ENCODE peak calls at places on chromosomes 4 and X, in six cellular contexts. One of them, this sample, is unnamed.

GRCh38 chr4:56330691-56331090 is 56.6 kb downstream of the AASDH start:
- DNase-seq in fibroblast of pulmonary artery: no peak
- DNase-seq in OCI-LY7: no peak
- DNase-seq in hepatocyte: no peak
- DNase-seq in nephron progenitor cell: no peak
- DNase-seq in osteocyte: no peak
- DNase-seq in this sample: no peak

GRCh38 chrX:72351606-72352338 is 46.1 kb upstream of the CITED1 start:
- DNase-seq in fibroblast of pulmonary artery: no peak
- DNase-seq in OCI-LY7: no peak
- DNase-seq in hepatocyte: peak
- DNase-seq in nephron progenitor cell: no peak
- DNase-seq in osteocyte: no peak
- DNase-seq in this sample: no peak

GRCh38 chrX:13283512-13283911 is 36.3 kb downstream of the ATXN3L start:
- DNase-seq in fibroblast of pulmonary artery: peak
- DNase-seq in OCI-LY7: peak
- DNase-seq in hepatocyte: no peak
- DNase-seq in nephron progenitor cell: no peak
- DNase-seq in osteocyte: no peak
- DNase-seq in this sample: no peak

GRCh38 chrX:154409222-154409871 is at the start of gene DNASE1L1:
- DNase-seq in fibroblast of pulmonary artery: peak
- DNase-seq in OCI-LY7: no peak
- DNase-seq in hepatocyte: peak
- DNase-seq in nephron progenitor cell: peak
- DNase-seq in osteocyte: peak
- DNase-seq in this sample: peak

GRCh38 chrX:74578137-74578536 is 36.3 kb downstream of the RLIM start:
- DNase-seq in fibroblast of pulmonary artery: no peak
- DNase-seq in OCI-LY7: no peak
- DNase-seq in hepatocyte: no peak
- DNase-seq in nephron progenitor cell: no peak
- DNase-seq in osteocyte: no peak
- DNase-seq in this sample: no peak

GRCh38 chr4:82469776-82470345 is 39.5 kb downstream of the ENOPH1 start:
- DNase-seq in fibroblast of pulmonary artery: peak
- DNase-seq in OCI-LY7: no peak
- DNase-seq in hepatocyte: peak
- DNase-seq in nephron progenitor cell: no peak
- DNase-seq in osteocyte: peak
- DNase-seq in this sample: no peak

GRCh38 chrX:118901991-118902390 is 72.4 kb upstream of the LONRF3 start:
- DNase-seq in fibroblast of pulmonary artery: no peak
- DNase-seq in OCI-LY7: no peak
- DNase-seq in hepatocyte: no peak
- DNase-seq in nephron progenitor cell: no peak
- DNase-seq in osteocyte: no peak
- DNase-seq in this sample: no peak

GRCh38 chr4:180091710-180092109 is 2151.5 kb upstream of the TENM3 start:
- DNase-seq in fibroblast of pulmonary artery: no peak
- DNase-seq in OCI-LY7: no peak
- DNase-seq in hepatocyte: no peak
- DNase-seq in nephron progenitor cell: no peak
- DNase-seq in osteocyte: no peak
- DNase-seq in this sample: no peak

GRCh38 chrX:119708936-119709335 is 16.0 kb upstream of the SEPTIN6 start:
- DNase-seq in fibroblast of pulmonary artery: peak
- DNase-seq in OCI-LY7: no peak
- DNase-seq in hepatocyte: no peak
- DNase-seq in nephron progenitor cell: no peak
- DNase-seq in osteocyte: no peak
- DNase-seq in this sample: no peak

GRCh38 chrX:113741744-113742143 is 842.1 kb upstream of the HTR2C start:
- DNase-seq in fibroblast of pulmonary artery: peak
- DNase-seq in OCI-LY7: peak
- DNase-seq in hepatocyte: peak
- DNase-seq in nephron progenitor cell: peak
- DNase-seq in osteocyte: no peak
- DNase-seq in this sample: no peak

GRCh38 chr4:161554372-161554990 is 609.3 kb downstream of the FSTL5 start:
- DNase-seq in fibroblast of pulmonary artery: peak
- DNase-seq in OCI-LY7: no peak
- DNase-seq in hepatocyte: no peak
- DNase-seq in nephron progenitor cell: no peak
- DNase-seq in osteocyte: no peak
- DNase-seq in this sample: no peak

GRCh38 chr4:61332671-61333070 is 132.5 kb downstream of the ADGRL3 start:
- DNase-seq in fibroblast of pulmonary artery: peak
- DNase-seq in OCI-LY7: no peak
- DNase-seq in hepatocyte: no peak
- DNase-seq in nephron progenitor cell: no peak
- DNase-seq in osteocyte: no peak
- DNase-seq in this sample: no peak

GRCh38 chrX:68831405-68832100 is 2.7 kb downstream of the EFNB1 start:
- DNase-seq in fibroblast of pulmonary artery: no peak
- DNase-seq in OCI-LY7: no peak
- DNase-seq in hepatocyte: no peak
- DNase-seq in nephron progenitor cell: no peak
- DNase-seq in osteocyte: peak
- DNase-seq in this sample: no peak

GRCh38 chr4:189232274-189232673 is 708.4 kb upstream of the FRG1 start:
- DNase-seq in fibroblast of pulmonary artery: no peak
- DNase-seq in OCI-LY7: no peak
- DNase-seq in hepatocyte: no peak
- DNase-seq in nephron progenitor cell: no peak
- DNase-seq in osteocyte: no peak
- DNase-seq in this sample: no peak

GRCh38 chrX:100819837-100820666 is at the start of gene CSTF2:
- DNase-seq in fibroblast of pulmonary artery: peak
- DNase-seq in OCI-LY7: peak
- DNase-seq in hepatocyte: peak
- DNase-seq in nephron progenitor cell: peak
- DNase-seq in osteocyte: peak
- DNase-seq in this sample: peak

GRCh38 chrX:826026-826425 is 195.4 kb downstream of the SHOX start:
- DNase-seq in fibroblast of pulmonary artery: peak
- DNase-seq in OCI-LY7: no peak
- DNase-seq in hepatocyte: no peak
- DNase-seq in nephron progenitor cell: no peak
- DNase-seq in osteocyte: peak
- DNase-seq in this sample: no peak

GRCh38 chr4:186190456-186191265 is 706 bp upstream of the CYP4V2 start:
- DNase-seq in fibroblast of pulmonary artery: peak
- DNase-seq in OCI-LY7: peak
- DNase-seq in hepatocyte: peak
- DNase-seq in nephron progenitor cell: peak
- DNase-seq in osteocyte: no peak
- DNase-seq in this sample: peak

GRCh38 chr4:10003666-10004065 is 17.6 kb downstream of the SLC2A9 start:
- DNase-seq in fibroblast of pulmonary artery: no peak
- DNase-seq in OCI-LY7: no peak
- DNase-seq in hepatocyte: no peak
- DNase-seq in nephron progenitor cell: no peak
- DNase-seq in osteocyte: no peak
- DNase-seq in this sample: no peak

DNA sequence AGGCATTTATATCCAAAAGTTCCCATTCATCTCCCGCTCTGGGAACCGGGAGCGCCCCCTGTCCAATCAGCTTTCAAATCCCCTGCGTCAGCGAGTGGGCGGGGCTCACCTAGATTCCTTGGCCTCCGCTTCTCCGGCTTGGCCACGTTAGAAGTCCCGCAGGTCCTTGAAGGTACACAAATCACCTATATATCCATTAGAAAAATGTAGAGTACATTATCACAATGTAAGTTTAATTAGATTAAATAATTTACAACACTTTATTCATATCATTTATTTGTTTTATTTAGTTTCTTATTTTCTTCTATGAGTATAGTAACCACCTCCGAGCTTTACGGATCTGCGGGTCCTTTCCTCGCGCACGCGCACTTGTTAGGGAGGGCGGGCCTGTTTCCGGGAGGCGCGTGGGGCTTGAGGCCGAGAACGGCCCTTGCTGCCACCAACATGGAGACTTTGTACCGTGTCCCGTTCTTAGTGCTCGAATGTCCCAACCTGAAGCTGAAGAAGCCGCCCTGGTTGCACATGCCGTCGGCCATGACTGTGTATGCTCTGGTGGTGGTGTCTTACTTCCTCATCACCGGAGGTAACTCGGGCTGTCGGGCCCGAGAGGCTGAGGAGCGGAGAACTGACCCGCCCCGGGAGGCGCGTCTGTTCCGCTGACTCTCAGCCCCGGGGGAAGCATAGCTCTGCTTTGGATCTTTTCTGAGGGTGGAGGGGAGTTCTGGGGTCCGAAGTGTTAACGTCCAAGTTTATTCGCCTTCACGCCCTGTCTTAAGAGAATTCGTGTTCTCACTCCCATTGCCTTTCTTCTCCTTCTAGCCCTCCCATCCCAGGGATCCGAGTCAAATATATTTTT is at the start of gene OSTC:
- DNase-seq in fibroblast of pulmonary artery: peak
- DNase-seq in OCI-LY7: peak
- DNase-seq in hepatocyte: peak
- DNase-seq in nephron progenitor cell: peak
- DNase-seq in osteocyte: peak
- DNase-seq in this sample: peak
- TF ChIP-seq CTCF in fibroblast of pulmonary artery: peak
- TF ChIP-seq CTCF in OCI-LY7: peak
- TF ChIP-seq CTCF in hepatocyte: no peak
- TF ChIP-seq CTCF in nephron progenitor cell: no peak
- TF ChIP-seq CTCF in osteocyte: peak
- TF ChIP-seq CTCF in this sample: no peak

GRCh38 chr4:151928112-151928511 is 167.3 kb upstream of the GATB start:
- DNase-seq in fibroblast of pulmonary artery: no peak
- DNase-seq in OCI-LY7: no peak
- DNase-seq in hepatocyte: no peak
- DNase-seq in nephron progenitor cell: no peak
- DNase-seq in osteocyte: no peak
- DNase-seq in this sample: no peak

GRCh38 chr4:151933122-151933827 is 172.5 kb upstream of the GATB start:
- DNase-seq in fibroblast of pulmonary artery: no peak
- DNase-seq in OCI-LY7: no peak
- DNase-seq in hepatocyte: no peak
- DNase-seq in nephron progenitor cell: no peak
- DNase-seq in osteocyte: no peak
- DNase-seq in this sample: no peak

GRCh38 chr4:151930372-151930771 is 169.6 kb upstream of the GATB start:
- DNase-seq in fibroblast of pulmonary artery: no peak
- DNase-seq in OCI-LY7: no peak
- DNase-seq in hepatocyte: no peak
- DNase-seq in nephron progenitor cell: no peak
- DNase-seq in osteocyte: no peak
- DNase-seq in this sample: no peak

GRCh38 chr4:151934766-151935165 is 174.0 kb upstream of the GATB start:
- DNase-seq in fibroblast of pulmonary artery: no peak
- DNase-seq in OCI-LY7: no peak
- DNase-seq in hepatocyte: no peak
- DNase-seq in nephron progenitor cell: no peak
- DNase-seq in osteocyte: peak
- DNase-seq in this sample: no peak

GRCh38 chr4:151931563-151931962 is 170.8 kb upstream of the GATB start:
- DNase-seq in fibroblast of pulmonary artery: no peak
- DNase-seq in OCI-LY7: no peak
- DNase-seq in hepatocyte: no peak
- DNase-seq in nephron progenitor cell: no peak
- DNase-seq in osteocyte: no peak
- DNase-seq in this sample: no peak
- TF ChIP-seq CTCF in fibroblast of pulmonary artery: no peak
- TF ChIP-seq CTCF in OCI-LY7: no peak
- TF ChIP-seq CTCF in hepatocyte: no peak
- TF ChIP-seq CTCF in nephron progenitor cell: no peak
- TF ChIP-seq CTCF in osteocyte: no peak
- TF ChIP-seq CTCF in this sample: no peak

GRCh38 chrX:139049455-139049854 is 337.9 kb upstream of the FGF13 start:
- DNase-seq in fibroblast of pulmonary artery: no peak
- DNase-seq in OCI-LY7: no peak
- DNase-seq in hepatocyte: no peak
- DNase-seq in nephron progenitor cell: no peak
- DNase-seq in osteocyte: no peak
- DNase-seq in this sample: no peak

DNA sequence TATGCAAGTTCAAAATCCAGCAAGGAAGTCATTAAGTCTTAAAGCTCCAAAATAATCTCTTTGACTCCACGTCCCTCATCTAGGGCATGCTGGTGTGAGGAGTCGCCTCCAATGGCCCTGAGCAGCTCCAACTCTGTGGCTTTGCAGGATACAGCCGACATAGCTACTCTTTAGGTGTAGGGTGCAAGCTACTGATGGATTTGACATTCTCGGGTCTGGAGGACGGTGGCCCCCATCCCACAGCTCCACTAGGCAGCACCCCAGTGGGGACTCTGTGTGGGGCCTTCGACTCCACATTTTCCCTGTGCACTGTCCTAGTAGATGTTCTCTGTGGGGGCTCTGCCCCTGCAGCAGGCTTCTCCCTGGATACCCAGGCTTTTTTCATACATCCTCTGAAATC is 333.2 kb upstream of the FGF13 start:
- DNase-seq in fibroblast of pulmonary artery: no peak
- DNase-seq in OCI-LY7: no peak
- DNase-seq in hepatocyte: no peak
- DNase-seq in nephron progenitor cell: no peak
- DNase-seq in osteocyte: no peak
- DNase-seq in this sample: no peak
- TF ChIP-seq CTCF in fibroblast of pulmonary artery: no peak
- TF ChIP-seq CTCF in OCI-LY7: no peak
- TF ChIP-seq CTCF in hepatocyte: no peak
- TF ChIP-seq CTCF in nephron progenitor cell: no peak
- TF ChIP-seq CTCF in osteocyte: no peak
- TF ChIP-seq CTCF in this sample: no peak

DNA sequence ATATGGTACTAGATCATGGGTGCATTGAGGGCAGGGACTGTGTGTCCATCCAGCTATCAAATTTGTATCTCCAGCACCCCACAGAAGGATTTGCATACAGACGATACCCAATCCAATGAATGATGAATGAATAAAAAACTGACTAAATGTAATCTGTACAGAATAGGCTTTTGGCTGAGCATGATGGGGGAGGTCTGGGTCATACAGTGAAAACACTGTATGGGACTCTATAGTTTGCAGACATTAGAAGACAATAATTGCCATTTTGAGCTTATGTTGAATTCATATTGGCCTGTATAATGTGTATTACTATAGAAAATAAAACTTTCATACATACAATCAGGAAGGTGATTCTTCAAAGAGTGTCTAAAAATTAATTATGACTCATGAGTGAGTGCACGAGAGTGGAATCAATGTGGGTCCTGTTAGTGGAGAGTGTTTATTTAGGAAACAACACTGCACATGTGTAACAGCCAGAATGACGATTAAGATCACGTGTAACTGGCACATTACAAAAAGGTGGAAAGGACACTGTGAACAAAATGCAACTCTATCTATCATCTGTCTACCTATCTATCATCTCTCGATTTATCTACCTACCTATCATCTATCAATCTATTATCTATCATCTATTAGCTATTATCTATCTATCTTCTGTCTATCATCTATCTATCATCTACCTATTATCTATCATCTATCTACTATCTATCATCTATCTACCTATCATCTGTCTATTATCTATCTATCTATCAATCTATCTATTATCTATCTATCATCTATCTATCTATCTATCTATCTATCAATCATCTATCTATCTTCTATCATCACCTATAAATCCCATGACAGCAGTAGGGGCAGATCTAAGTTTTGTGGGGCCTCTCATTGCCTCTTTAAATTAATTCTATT is 201.3 kb downstream of the PTTG2 start:
- DNase-seq in fibroblast of pulmonary artery: no peak
- DNase-seq in OCI-LY7: no peak
- DNase-seq in hepatocyte: no peak
- DNase-seq in nephron progenitor cell: no peak
- DNase-seq in osteocyte: no peak
- DNase-seq in this sample: no peak
- TF ChIP-seq CTCF in fibroblast of pulmonary artery: no peak
- TF ChIP-seq CTCF in OCI-LY7: no peak
- TF ChIP-seq CTCF in hepatocyte: no peak
- TF ChIP-seq CTCF in nephron progenitor cell: no peak
- TF ChIP-seq CTCF in osteocyte: no peak
- TF ChIP-seq CTCF in this sample: no peak

This sample was measured in GM20000.